ENCODE peak calls at places on chromosomes 12 and 14, in four cellular contexts. G is foreskin keratinocyte; H is activated CD8-positive, alpha-beta memory T cell treated with anti-CD3 and anti-CD28 coated beads, Interleukin-2, amount 10 ng/mL, durations not matched to agents 7 days and 5 days; I is right lobe of liver. Q is an unnamed sample.

GRCh38 chr14:100834441-100835277 is 8.7 kb downstream of the MEG3 start:
- ATAC-seq in I (no peak), G (no peak), H (no peak), Q (no peak)

GRCh38 chr12:57011438-57012424 is 4.6 kb downstream of the TAC3 start:
- ATAC-seq in H (peak), I (no peak), G (no peak), Q (no peak)

GRCh38 chr14:75363570-75364227 is 64.1 kb upstream of the JDP2 start:
- ATAC-seq in G (no peak), H (no peak), I (no peak), Q (no peak)

GRCh38 chr12:92470608-92471021 is 232.2 kb upstream of the PLEKHG7 start:
- ATAC-seq in I (no peak), G (no peak), H (no peak), Q (no peak)

GRCh38 chr12:108629824-108630476 is 3.7 kb downstream of the SELPLG start:
- ATAC-seq in I (no peak), H (peak), G (peak), Q (peak)

GRCh38 chr14:70658899-70659298 is 17.2 kb downstream of the TTC9 start:
- ATAC-seq in G (no peak), I (no peak), H (no peak), Q (no peak)

GRCh38 chr12:128425883-128426282 is 158.9 kb downstream of the TMEM132C start:
- ATAC-seq in G (no peak), H (no peak), I (no peak), Q (no peak)

GRCh38 chr12:120229071-120229582 is 28.2 kb upstream of the RPLP0 start:
- ATAC-seq in I (no peak), G (no peak), H (no peak), Q (no peak)

GRCh38 chr14:55477680-55478079 is 37.3 kb upstream of the TBPL2 start:
- ATAC-seq in H (no peak), I (no peak), G (no peak), Q (no peak)

GRCh38 chr12:56898938-56899337 is 35.3 kb downstream of the SDR9C7 start:
- ATAC-seq in H (no peak), I (peak), G (no peak), Q (no peak)

GRCh38 chr14:92400579-92401444 is 77.8 kb downstream of the SLC24A4 start:
- ATAC-seq in H (no peak), I (peak), G (no peak), Q (no peak)

GRCh38 chr12:47120736-47121135 is 41.0 kb upstream of the AMIGO2 start:
- ATAC-seq in H (no peak), I (no peak), G (no peak), Q (no peak)

GRCh38 chr14:39138450-39138849 is 24.3 kb downstream of the GEMIN2 start:
- ATAC-seq in I (no peak), G (no peak), H (no peak), Q (no peak)

GRCh38 chr12:85278598-85279448 is 1.2 kb upstream of the ALX1 start:
- ATAC-seq in G (no peak), I (no peak), H (no peak), Q (no peak)

GRCh38 chr14:96852823-96853422 is 55.7 kb downstream of the VRK1 start:
- ATAC-seq in H (peak), G (peak), I (peak), Q (peak)

GRCh38 chr12:31897791-31898503 is 61.3 kb upstream of the RESF1 start:
- ATAC-seq in I (peak), H (no peak), G (no peak), Q (no peak)

GRCh38 chr12:53221203-53222076 is 10.6 kb downstream of the RARG start:
- ATAC-seq in I (peak), H (peak), G (peak), Q (peak)

GRCh38 chr12:68899251-68899771 is 33.7 kb downstream of the CPM start:
- ATAC-seq in H (no peak), G (peak), I (peak), Q (no peak)

GRCh38 chr14:95146079-95146771 is 11.1 kb downstream of the DICER1 start:
- ATAC-seq in I (peak), G (peak), H (no peak), Q (peak)

GRCh38 chr12:6957741-6958608 is 6.8 kb downstream of the PTPN6 start:
- ATAC-seq in H (no peak), I (no peak), G (no peak), Q (no peak)